ENCODE peak calls at places on chromosomes 6 and 20, in seven cellular contexts. One of them, this sample, is unnamed.

GRCh38 chr6:38997128-38997761 is 51.3 kb upstream of the GLP1R start:
- DNase-seq in T-helper 17 cell: no peak
- DNase-seq in GM12891: peak
- DNase-seq in NCI-H2171: no peak
- DNase-seq in stimulated activated CD4-positive, alpha-beta T cell treated with anti-CD3 and anti-CD28 coated beads, Interleukin-4, amount 100 ng/mL, for 48 hours: peak
- DNase-seq in NCI-H1092: peak
- DNase-seq in Calu3: peak
- DNase-seq in this sample: peak

GRCh38 chr6:160300076-160300695 is 41.6 kb upstream of the SLC22A2 start:
- DNase-seq in T-helper 17 cell: no peak
- DNase-seq in GM12891: no peak
- DNase-seq in NCI-H2171: no peak
- DNase-seq in stimulated activated CD4-positive, alpha-beta T cell treated with anti-CD3 and anti-CD28 coated beads, Interleukin-4, amount 100 ng/mL, for 48 hours: no peak
- DNase-seq in NCI-H1092: no peak
- DNase-seq in Calu3: peak
- DNase-seq in this sample: no peak

GRCh38 chr20:38165089-38165965 is at the start of gene TGM2:
- DNase-seq in T-helper 17 cell: peak
- DNase-seq in GM12891: peak
- DNase-seq in NCI-H2171: no peak
- DNase-seq in stimulated activated CD4-positive, alpha-beta T cell treated with anti-CD3 and anti-CD28 coated beads, Interleukin-4, amount 100 ng/mL, for 48 hours: peak
- DNase-seq in NCI-H1092: peak
- DNase-seq in Calu3: peak
- DNase-seq in this sample: peak

GRCh38 chr6:117496383-117496990 is 14.0 kb downstream of the DCBLD1 start:
- DNase-seq in T-helper 17 cell: no peak
- DNase-seq in GM12891: no peak
- DNase-seq in NCI-H2171: no peak
- DNase-seq in stimulated activated CD4-positive, alpha-beta T cell treated with anti-CD3 and anti-CD28 coated beads, Interleukin-4, amount 100 ng/mL, for 48 hours: no peak
- DNase-seq in NCI-H1092: no peak
- DNase-seq in Calu3: no peak
- DNase-seq in this sample: no peak

GRCh38 chr6:27145731-27146455 is 101.6 kb upstream of the PRSS16 start:
- DNase-seq in T-helper 17 cell: peak
- DNase-seq in GM12891: no peak
- DNase-seq in NCI-H2171: peak
- DNase-seq in stimulated activated CD4-positive, alpha-beta T cell treated with anti-CD3 and anti-CD28 coated beads, Interleukin-4, amount 100 ng/mL, for 48 hours: peak
- DNase-seq in NCI-H1092: peak
- DNase-seq in Calu3: peak
- DNase-seq in this sample: peak

GRCh38 chr20:3652646-3653596 is 10.3 kb downstream of the GFRA4 start:
- DNase-seq in T-helper 17 cell: no peak
- DNase-seq in GM12891: no peak
- DNase-seq in NCI-H2171: no peak
- DNase-seq in stimulated activated CD4-positive, alpha-beta T cell treated with anti-CD3 and anti-CD28 coated beads, Interleukin-4, amount 100 ng/mL, for 48 hours: no peak
- DNase-seq in NCI-H1092: no peak
- DNase-seq in Calu3: no peak
- DNase-seq in this sample: no peak

GRCh38 chr6:15947436-15947835 is 181.4 kb upstream of the MYLIP start:
- DNase-seq in T-helper 17 cell: no peak
- DNase-seq in GM12891: no peak
- DNase-seq in NCI-H2171: no peak
- DNase-seq in stimulated activated CD4-positive, alpha-beta T cell treated with anti-CD3 and anti-CD28 coated beads, Interleukin-4, amount 100 ng/mL, for 48 hours: no peak
- DNase-seq in NCI-H1092: no peak
- DNase-seq in Calu3: no peak
- DNase-seq in this sample: no peak

GRCh38 chr6:53795702-53796450 is 1.1 kb downstream of the LRRC1 start:
- DNase-seq in T-helper 17 cell: no peak
- DNase-seq in GM12891: no peak
- DNase-seq in NCI-H2171: no peak
- DNase-seq in stimulated activated CD4-positive, alpha-beta T cell treated with anti-CD3 and anti-CD28 coated beads, Interleukin-4, amount 100 ng/mL, for 48 hours: no peak
- DNase-seq in NCI-H1092: no peak
- DNase-seq in Calu3: peak
- DNase-seq in this sample: no peak

GRCh38 chr20:51801220-51801991 is 915 bp downstream of the SALL4 start:
- DNase-seq in T-helper 17 cell: no peak
- DNase-seq in GM12891: no peak
- DNase-seq in NCI-H2171: peak
- DNase-seq in stimulated activated CD4-positive, alpha-beta T cell treated with anti-CD3 and anti-CD28 coated beads, Interleukin-4, amount 100 ng/mL, for 48 hours: no peak
- DNase-seq in NCI-H1092: no peak
- DNase-seq in Calu3: peak
- DNase-seq in this sample: peak

GRCh38 chr6:135270676-135271536 is 89.8 kb downstream of the MYB start:
- DNase-seq in T-helper 17 cell: no peak
- DNase-seq in GM12891: no peak
- DNase-seq in NCI-H2171: peak
- DNase-seq in stimulated activated CD4-positive, alpha-beta T cell treated with anti-CD3 and anti-CD28 coated beads, Interleukin-4, amount 100 ng/mL, for 48 hours: no peak
- DNase-seq in NCI-H1092: peak
- DNase-seq in Calu3: peak
- DNase-seq in this sample: no peak

GRCh38 chr6:143774347-143774746 is 68.8 kb upstream of the LTV1 start:
- DNase-seq in T-helper 17 cell: no peak
- DNase-seq in GM12891: no peak
- DNase-seq in NCI-H2171: no peak
- DNase-seq in stimulated activated CD4-positive, alpha-beta T cell treated with anti-CD3 and anti-CD28 coated beads, Interleukin-4, amount 100 ng/mL, for 48 hours: no peak
- DNase-seq in NCI-H1092: no peak
- DNase-seq in Calu3: no peak
- DNase-seq in this sample: no peak

GRCh38 chr6:149264629-149265028 is 52.9 kb upstream of the TAB2 start:
- DNase-seq in T-helper 17 cell: peak
- DNase-seq in GM12891: no peak
- DNase-seq in NCI-H2171: no peak
- DNase-seq in stimulated activated CD4-positive, alpha-beta T cell treated with anti-CD3 and anti-CD28 coated beads, Interleukin-4, amount 100 ng/mL, for 48 hours: no peak
- DNase-seq in NCI-H1092: no peak
- DNase-seq in Calu3: no peak
- DNase-seq in this sample: no peak

GRCh38 chr6:148069256-148069655 is 273.4 kb upstream of the SASH1 start:
- DNase-seq in T-helper 17 cell: no peak
- DNase-seq in GM12891: no peak
- DNase-seq in NCI-H2171: no peak
- DNase-seq in stimulated activated CD4-positive, alpha-beta T cell treated with anti-CD3 and anti-CD28 coated beads, Interleukin-4, amount 100 ng/mL, for 48 hours: no peak
- DNase-seq in NCI-H1092: no peak
- DNase-seq in Calu3: no peak
- DNase-seq in this sample: no peak

GRCh38 chr6:89433637-89434499 is 916 bp downstream of the ANKRD6 start:
- DNase-seq in T-helper 17 cell: peak
- DNase-seq in GM12891: peak
- DNase-seq in NCI-H2171: no peak
- DNase-seq in stimulated activated CD4-positive, alpha-beta T cell treated with anti-CD3 and anti-CD28 coated beads, Interleukin-4, amount 100 ng/mL, for 48 hours: no peak
- DNase-seq in NCI-H1092: no peak
- DNase-seq in Calu3: peak
- DNase-seq in this sample: peak

GRCh38 chr20:62558779-62559178 is 83.0 kb upstream of the GATA5 start:
- DNase-seq in T-helper 17 cell: no peak
- DNase-seq in GM12891: no peak
- DNase-seq in NCI-H2171: no peak
- DNase-seq in stimulated activated CD4-positive, alpha-beta T cell treated with anti-CD3 and anti-CD28 coated beads, Interleukin-4, amount 100 ng/mL, for 48 hours: no peak
- DNase-seq in NCI-H1092: no peak
- DNase-seq in Calu3: no peak
- DNase-seq in this sample: no peak

GRCh38 chr6:65110031-65110430 is 597.0 kb downstream of the EYS start:
- DNase-seq in T-helper 17 cell: no peak
- DNase-seq in GM12891: no peak
- DNase-seq in NCI-H2171: no peak
- DNase-seq in stimulated activated CD4-positive, alpha-beta T cell treated with anti-CD3 and anti-CD28 coated beads, Interleukin-4, amount 100 ng/mL, for 48 hours: no peak
- DNase-seq in NCI-H1092: no peak
- DNase-seq in Calu3: no peak
- DNase-seq in this sample: no peak

GRCh38 chr6:25066593-25066992 is 130.8 kb upstream of the RIPOR2 start:
- DNase-seq in T-helper 17 cell: no peak
- DNase-seq in GM12891: no peak
- DNase-seq in NCI-H2171: no peak
- DNase-seq in stimulated activated CD4-positive, alpha-beta T cell treated with anti-CD3 and anti-CD28 coated beads, Interleukin-4, amount 100 ng/mL, for 48 hours: no peak
- DNase-seq in NCI-H1092: no peak
- DNase-seq in Calu3: no peak
- DNase-seq in this sample: no peak

GRCh38 chr6:48611332-48611731 is 500.3 kb upstream of the PTCHD4 start:
- DNase-seq in T-helper 17 cell: no peak
- DNase-seq in GM12891: no peak
- DNase-seq in NCI-H2171: no peak
- DNase-seq in stimulated activated CD4-positive, alpha-beta T cell treated with anti-CD3 and anti-CD28 coated beads, Interleukin-4, amount 100 ng/mL, for 48 hours: no peak
- DNase-seq in NCI-H1092: no peak
- DNase-seq in Calu3: no peak
- DNase-seq in this sample: no peak

GRCh38 chr6:120211955-120212792 is 862.6 kb upstream of the MAN1A1 start:
- DNase-seq in T-helper 17 cell: no peak
- DNase-seq in GM12891: no peak
- DNase-seq in NCI-H2171: no peak
- DNase-seq in stimulated activated CD4-positive, alpha-beta T cell treated with anti-CD3 and anti-CD28 coated beads, Interleukin-4, amount 100 ng/mL, for 48 hours: no peak
- DNase-seq in NCI-H1092: no peak
- DNase-seq in Calu3: peak
- DNase-seq in this sample: no peak

GRCh38 chr6:103734016-103734415 is 1125.7 kb downstream of the HACE1 start:
- DNase-seq in T-helper 17 cell: no peak
- DNase-seq in GM12891: no peak
- DNase-seq in NCI-H2171: no peak
- DNase-seq in stimulated activated CD4-positive, alpha-beta T cell treated with anti-CD3 and anti-CD28 coated beads, Interleukin-4, amount 100 ng/mL, for 48 hours: no peak
- DNase-seq in NCI-H1092: no peak
- DNase-seq in Calu3: no peak
- DNase-seq in this sample: no peak